ENCODE peak calls at places on chromosomes 3 and 15, in six cellular contexts. P is cardiac fibroblast; A is ovary; V is thoracic aorta; J is activated CD8-positive, alpha-beta T cell treated with anti-CD3 and anti-CD28 coated beads for 36 hours; N is heart left ventricle. R is an unnamed sample.

GRCh38 chr3:57855281-57855680 is 99.2 kb downstream of the SLMAP start:
- DNase-seq in P (peak), A (no peak), V (no peak), J (no peak), N (no peak), R (peak)

GRCh38 chr3:170809975-170810357 is 60.0 kb downstream of the RPL22L1 start:
- DNase-seq in P (peak), A (no peak), V (no peak), J (no peak), N (no peak), R (peak)

GRCh38 chr15:69902414-69903062 is 195.2 kb downstream of the TLE3 start:
- DNase-seq in P (no peak), A (no peak), V (no peak), J (no peak), N (no peak), R (no peak)

GRCh38 chr3:105843895-105844500 is 24.8 kb downstream of the CBLB start:
- DNase-seq in P (no peak), A (no peak), V (no peak), J (no peak), N (no peak), R (no peak)

GRCh38 chr3:56800373-56801150 is 1.2 kb downstream of the ARHGEF3 start:
- DNase-seq in P (no peak), A (no peak), V (no peak), J (peak), N (no peak), R (peak)

GRCh38 chr3:103712320-103713008 is 1277.6 kb downstream of the ZPLD1 start:
- DNase-seq in P (no peak), A (no peak), V (no peak), J (no peak), N (no peak), R (peak)

GRCh38 chr15:31338879-31339557 is 12.4 kb downstream of the KLF13 start:
- DNase-seq in P (peak), A (no peak), V (peak), J (peak), N (peak), R (peak)

GRCh38 chr15:48333553-48333952 is 2.3 kb downstream of the DUT start:
- DNase-seq in P (no peak), A (no peak), V (no peak), J (no peak), N (no peak), R (no peak)

GRCh38 chr3:29183346-29184087 is 97.4 kb upstream of the RBMS3 start:
- DNase-seq in P (peak), A (no peak), V (no peak), J (peak), N (no peak), R (peak)

GRCh38 chr3:48107227-48107626 is 81.0 kb downstream of the CDC25A start:
- DNase-seq in P (no peak), A (no peak), V (no peak), J (no peak), N (no peak), R (no peak)

GRCh38 chr15:98854496-98854895 is 153.1 kb downstream of the PGPEP1L start:
- DNase-seq in P (no peak), A (no peak), V (no peak), J (no peak), N (no peak), R (no peak)

GRCh38 chr3:14725564-14726420 is 50.9 kb downstream of the C3orf20 start:
- DNase-seq in P (peak), A (peak), V (no peak), J (no peak), N (peak), R (peak)

GRCh38 chr3:173584834-173585831 is 187.6 kb downstream of the NLGN1 start:
- DNase-seq in P (peak), A (peak), V (no peak), J (no peak), N (peak), R (peak)

GRCh38 chr15:69484837-69485236 is 32.2 kb downstream of the RPLP1 start:
- DNase-seq in P (no peak), A (no peak), V (no peak), J (no peak), N (no peak), R (no peak)

GRCh38 chr15:74317820-74318375 is 49.5 kb downstream of the CYP11A1 start:
- DNase-seq in P (peak), A (peak), V (peak), J (no peak), N (peak), R (peak)

GRCh38 chr3:39718674-39719595 is 90.5 kb upstream of the MYRIP start:
- DNase-seq in P (peak), A (no peak), V (no peak), J (no peak), N (no peak), R (peak)

GRCh38 chr3:66028457-66028856 is 10.3 kb downstream of the MAGI1 start:
- DNase-seq in P (no peak), A (no peak), V (no peak), J (no peak), N (no peak), R (no peak)

GRCh38 chr15:92884459-92884812 is 15.7 kb upstream of the CHD2 start:
- DNase-seq in P (no peak), A (no peak), V (no peak), J (no peak), N (no peak), R (no peak)

GRCh38 chr3:145191543-145191942 is 969.4 kb downstream of the PLOD2 start:
- DNase-seq in P (peak), A (no peak), V (no peak), J (no peak), N (no peak), R (peak)

GRCh38 chr15:59303641-59304433 is 68.8 kb downstream of the MYO1E start:
- DNase-seq in P (no peak), A (no peak), V (no peak), J (no peak), N (no peak), R (peak)

GRCh38 chr15:101052681-101053121 is 133.5 kb downstream of the LRRK1 start:
- DNase-seq in P (no peak), A (no peak), V (no peak), J (no peak), N (no peak), R (no peak)

GRCh38 chr15:29124581-29125381 is 144.8 kb downstream of the NSMCE3 start:
- DNase-seq in P (no peak), A (no peak), V (no peak), J (no peak), N (no peak), R (peak)

GRCh38 chr3:94303897-94304296 is 241.0 kb downstream of the NSUN3 start:
- DNase-seq in P (peak), A (no peak), V (no peak), J (no peak), N (no peak), R (peak)

GRCh38 chr3:56904526-56905245 is 102.9 kb upstream of the ARHGEF3 start:
- DNase-seq in P (no peak), A (no peak), V (no peak), J (no peak), N (no peak), R (no peak)

GRCh38 chr3:128318275-128318920 is 148.3 kb downstream of the DNAJB8 start:
- DNase-seq in P (no peak), A (peak), V (no peak), J (no peak), N (peak), R (no peak)

GRCh38 chr3:17908399-17909191 is 166.2 kb upstream of the TBC1D5 start:
- DNase-seq in P (no peak), A (no peak), V (no peak), J (no peak), N (no peak), R (no peak)

GRCh38 chr3:150933473-150934008 is 28.3 kb upstream of the MINDY4B start:
- DNase-seq in P (peak), A (no peak), V (no peak), J (no peak), N (no peak), R (no peak)

GRCh38 chr3:94716326-94717018 is 653.6 kb downstream of the NSUN3 start:
- DNase-seq in P (no peak), A (no peak), V (no peak), J (no peak), N (no peak), R (no peak)

GRCh38 chr15:97944724-97945123 is 15.8 kb upstream of the ARRDC4 start:
- DNase-seq in P (no peak), A (no peak), V (no peak), J (no peak), N (no peak), R (no peak)

GRCh38 chr3:107430214-107431047 is 53.2 kb downstream of the CCDC54 start:
- DNase-seq in P (peak), A (peak), V (no peak), J (peak), N (no peak), R (peak)
- TF ChIP-seq CTCF in P (no peak), A (no peak), V (no peak), J (no peak), N (no peak), R (no peak)

GRCh38 chr3:194287392-194287791 is 63.7 kb downstream of the CPN2 start:
- DNase-seq in P (no peak), A (no peak), V (no peak), J (no peak), N (no peak), R (no peak)
- TF ChIP-seq CTCF in P (no peak), A (no peak), V (no peak), J (no peak), N (no peak), R (no peak)

GRCh38 chr3:13229291-13229949 is 156.2 kb upstream of the IQSEC1 start:
- DNase-seq in P (peak), A (no peak), V (no peak), J (peak), N (no peak), R (no peak)
- TF ChIP-seq CTCF in P (no peak), A (no peak), V (no peak), J (peak), N (no peak), R (peak)

GRCh38 chr15:44243146-44243545 is 45.4 kb upstream of the GOLM2 start:
- DNase-seq in P (peak), A (no peak), V (no peak), J (no peak), N (no peak), R (no peak)

GRCh38 chr15:44246521-44247268 is 41.8 kb upstream of the GOLM2 start:
- DNase-seq in P (no peak), A (no peak), V (no peak), J (no peak), N (no peak), R (no peak)

DNA sequence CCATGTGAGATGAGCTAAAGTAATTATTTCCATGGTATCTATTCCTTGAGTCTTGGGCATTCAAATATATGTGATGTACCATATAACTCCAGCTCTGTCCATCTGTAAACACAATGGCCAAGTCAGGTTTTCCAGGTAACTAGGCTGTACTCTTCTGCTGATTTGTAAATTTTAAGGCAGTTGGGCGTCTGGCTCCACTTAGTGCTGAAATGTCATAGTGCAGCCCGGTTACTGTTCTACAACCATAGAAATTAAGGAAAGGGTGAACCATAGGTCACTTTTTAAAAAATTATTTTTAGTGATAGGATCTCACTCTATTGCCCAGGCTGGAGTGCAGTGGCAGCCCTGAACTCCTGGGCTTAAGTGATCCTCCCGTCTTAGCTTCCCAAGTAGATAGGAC is 44.7 kb upstream of the GOLM2 start:
- DNase-seq in P (no peak), A (no peak), V (no peak), J (no peak), N (no peak), R (no peak)
- TF ChIP-seq CTCF in P (no peak), A (no peak), V (no peak), J (no peak), N (no peak), R (peak)

GRCh38 chr15:73284073-73284472 is 84.7 kb downstream of the HCN4 start:
- DNase-seq in P (peak), A (no peak), V (no peak), J (no peak), N (no peak), R (peak)
- TF ChIP-seq CTCF in P (peak), A (no peak), V (no peak), J (no peak), N (no peak), R (no peak)

GRCh38 chr15:51727141-51727897 is 10.1 kb downstream of the LYSMD2 start:
- DNase-seq in P (peak), A (no peak), V (no peak), J (peak), N (no peak), R (peak)
- TF ChIP-seq CTCF in P (peak), A (no peak), V (no peak), J (no peak), N (no peak), R (no peak)

GRCh38 chr3:102471001-102471400 is 36.2 kb downstream of the ZPLD1 start:
- DNase-seq in P (no peak), A (no peak), V (no peak), J (no peak), N (no peak), R (no peak)

GRCh38 chr3:102460579-102460978 is 25.8 kb downstream of the ZPLD1 start:
- DNase-seq in P (no peak), A (no peak), V (no peak), J (no peak), N (no peak), R (peak)

GRCh38 chr3:102464261-102464660 is 29.4 kb downstream of the ZPLD1 start:
- DNase-seq in P (no peak), A (no peak), V (no peak), J (no peak), N (no peak), R (no peak)

GRCh38 chr3:102471491-102471890 is 36.7 kb downstream of the ZPLD1 start:
- DNase-seq in P (no peak), A (no peak), V (no peak), J (no peak), N (no peak), R (no peak)

DNA sequence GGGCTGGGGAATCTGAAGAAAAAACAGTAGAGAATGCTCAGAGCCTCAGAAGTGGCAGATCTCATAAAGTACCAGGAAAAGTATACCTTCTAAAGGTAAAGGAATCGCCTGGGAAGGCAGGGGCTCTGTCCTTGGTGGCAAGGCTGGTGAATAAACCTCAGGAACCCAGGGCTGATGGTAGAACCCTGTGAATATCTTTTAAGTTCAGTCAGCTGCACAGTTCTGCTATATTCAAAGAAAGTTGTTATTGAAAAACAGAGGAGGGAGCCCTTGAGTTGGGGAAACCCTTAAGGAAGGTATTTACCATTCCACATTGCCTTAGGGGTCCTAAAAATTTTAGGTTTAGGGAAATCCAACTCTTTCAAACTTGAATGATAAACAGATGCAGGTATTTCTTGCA is 31.2 kb downstream of the ZPLD1 start:
- DNase-seq in P (no peak), A (no peak), V (no peak), J (no peak), N (no peak), R (no peak)
- TF ChIP-seq CTCF in P (no peak), A (no peak), V (no peak), J (no peak), N (no peak), R (no peak)

GRCh38 chr15:89034305-89034704 is 54.0 kb upstream of the ABHD2 start:
- DNase-seq in P (peak), A (no peak), V (no peak), J (no peak), N (no peak), R (no peak)
- TF ChIP-seq CTCF in P (peak), A (no peak), V (no peak), J (no peak), N (no peak), R (peak)

DNA sequence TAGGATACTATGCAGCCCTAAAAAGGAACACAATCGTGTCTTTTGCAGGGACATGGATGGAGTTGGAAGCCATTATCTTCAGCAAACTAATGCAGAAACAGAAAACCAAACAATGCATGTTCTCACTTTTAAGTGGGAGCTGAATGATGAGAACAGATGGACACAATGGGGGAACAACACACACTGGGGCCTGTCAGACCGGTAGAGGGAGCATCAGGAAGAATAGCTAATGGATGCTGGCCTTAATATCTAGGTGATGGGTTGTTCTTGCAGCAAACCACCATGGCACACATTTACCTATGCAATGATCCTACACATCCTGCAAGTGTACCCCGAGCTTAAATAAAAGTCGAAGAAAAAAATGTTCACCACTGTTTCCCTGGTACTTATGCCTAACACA is 17.5 kb downstream of the SENP7 start:
- DNase-seq in P (peak), A (no peak), V (no peak), J (no peak), N (no peak), R (no peak)
- TF ChIP-seq CTCF in P (peak), A (no peak), V (no peak), J (no peak), N (no peak), R (peak)

R was measured in astrocyte.